ENCODE peak calls at places on chromosomes 13 and 19, in four cellular contexts. T, A, N and I are unnamed samples.

GRCh38 chr13:30111810-30112209 is 195.5 kb downstream of the KATNAL1 start:
- DNase-seq in N (peak; percentile 29), A (no peak), T (no peak), I (no peak)

GRCh38 chr19:33670398-33670797 is 48.6 kb downstream of the CHST8 start:
- DNase-seq in T (no peak), A (no peak), N (no peak), I (no peak)

GRCh38 chr19:3440082-3440481 is 40.2 kb downstream of the SMIM24 start:
- DNase-seq in T (no peak), N (peak; percentile 57), A (no peak), I (no peak)

GRCh38 chr13:61913183-61913582 is 497.5 kb upstream of the PCDH20 start:
- DNase-seq in A (no peak), T (no peak), N (no peak), I (no peak)

GRCh38 chr19:29002336-29002735 is 210.6 kb downstream of the UQCRFS1 start:
- DNase-seq in T (no peak), N (no peak), A (no peak), I (no peak)

GRCh38 chr13:50389726-50390125 is 374.5 kb downstream of the KCNRG start:
- DNase-seq in N (no peak), A (no peak), T (no peak), I (no peak)

GRCh38 chr13:53121879-53122278 is 93.3 kb downstream of the OLFM4 start:
- DNase-seq in T (no peak), N (no peak), A (no peak), I (no peak)

GRCh38 chr13:52599037-52599852 is 43.0 kb upstream of the HNRNPA1L2 start:
- DNase-seq in T (no peak), N (peak; percentile 51), A (no peak), I (no peak)

GRCh38 chr13:85828094-85828684 is 29.0 kb upstream of the SLITRK6 start:
- DNase-seq in T (no peak), A (no peak), N (peak; percentile 39), I (no peak)

GRCh38 chr19:36093687-36094086 is 17.3 kb upstream of the OVOL3 start:
- DNase-seq in A (no peak), N (no peak), T (no peak), I (no peak)

GRCh38 chr13:61954092-61954491 is 538.4 kb upstream of the PCDH20 start:
- DNase-seq in N (peak; percentile 84), T (peak; percentile 1), A (no peak), I (peak; percentile 3)

GRCh38 chr19:43446746-43447489 is 18.5 kb downstream of the LYPD3 start:
- DNase-seq in T (no peak), A (peak; percentile 81), N (peak; percentile 80), I (peak; percentile 67)

GRCh38 chr19:39937094-39937493 is 2.7 kb upstream of the FCGBP start:
- DNase-seq in A (peak; percentile 32), N (no peak), T (no peak), I (no peak)

GRCh38 chr19:45779231-45780145 is 2.8 kb downstream of the DMPK start:
- DNase-seq in N (peak; percentile 95), A (peak; percentile 88), T (no peak), I (peak; percentile 90)

GRCh38 chr13:75544681-75545333 is 4.8 kb upstream of the UCHL3 start:
- DNase-seq in N (no peak), T (peak; percentile 70), A (no peak), I (no peak)

GRCh38 chr19:43726736-43727592 is 11.1 kb downstream of the IRGC start:
- DNase-seq in T (no peak), A (no peak), N (no peak), I (no peak)

GRCh38 chr13:19860884-19861655 is 2.4 kb downstream of the ZMYM5 start:
- DNase-seq in A (no peak), N (no peak), T (no peak), I (peak; percentile 51)